ENCODE peak calls at places on chromosomes 11 and 22, in five cellular contexts. One of them, this sample, is unnamed.

GRCh38 chr11:33725496-33725895 is 10.7 kb downstream of the CD59 start:
- DNase-seq in stimulated activated CD4-positive, alpha-beta T cell treated with anti-CD3 and anti-CD28 coated beads, TNF-alpha, amount 100 ng/mL, for 4 hours: no peak
- DNase-seq in fibroblast of lung: no peak
- DNase-seq in choroid plexus epithelial cell: no peak
- DNase-seq in DMS 273 treated with DMSO at 0.1 percent for 48 hours: no peak
- DNase-seq in this sample: no peak

GRCh38 chr11:86523738-86524602 is 148.4 kb downstream of the ME3 start:
- DNase-seq in fibroblast of lung: peak
- DNase-seq in stimulated activated CD4-positive, alpha-beta T cell treated with anti-CD3 and anti-CD28 coated beads, TNF-alpha, amount 100 ng/mL, for 4 hours: no peak
- DNase-seq in DMS 273 treated with DMSO at 0.1 percent for 48 hours: no peak
- DNase-seq in choroid plexus epithelial cell: peak
- DNase-seq in this sample: no peak

GRCh38 chr22:36156515-36157419 is 3.8 kb downstream of the APOL3 start:
- DNase-seq in stimulated activated CD4-positive, alpha-beta T cell treated with anti-CD3 and anti-CD28 coated beads, TNF-alpha, amount 100 ng/mL, for 4 hours: peak
- DNase-seq in choroid plexus epithelial cell: peak
- DNase-seq in fibroblast of lung: peak
- DNase-seq in DMS 273 treated with DMSO at 0.1 percent for 48 hours: no peak
- DNase-seq in this sample: no peak

GRCh38 chr11:47536925-47537324 is 16.0 kb downstream of the CELF1 start:
- DNase-seq in fibroblast of lung: no peak
- DNase-seq in DMS 273 treated with DMSO at 0.1 percent for 48 hours: no peak
- DNase-seq in choroid plexus epithelial cell: no peak
- DNase-seq in stimulated activated CD4-positive, alpha-beta T cell treated with anti-CD3 and anti-CD28 coated beads, TNF-alpha, amount 100 ng/mL, for 4 hours: no peak
- DNase-seq in this sample: no peak

GRCh38 chr11:9740202-9740881 is 76.5 kb downstream of the SWAP70 start:
- DNase-seq in DMS 273 treated with DMSO at 0.1 percent for 48 hours: no peak
- DNase-seq in stimulated activated CD4-positive, alpha-beta T cell treated with anti-CD3 and anti-CD28 coated beads, TNF-alpha, amount 100 ng/mL, for 4 hours: no peak
- DNase-seq in fibroblast of lung: no peak
- DNase-seq in choroid plexus epithelial cell: no peak
- DNase-seq in this sample: no peak

GRCh38 chr11:78319453-78319955 is 98.1 kb downstream of the GAB2 start:
- DNase-seq in fibroblast of lung: peak
- DNase-seq in DMS 273 treated with DMSO at 0.1 percent for 48 hours: no peak
- DNase-seq in choroid plexus epithelial cell: no peak
- DNase-seq in stimulated activated CD4-positive, alpha-beta T cell treated with anti-CD3 and anti-CD28 coated beads, TNF-alpha, amount 100 ng/mL, for 4 hours: no peak
- DNase-seq in this sample: no peak

GRCh38 chr11:77435972-77436371 is 37.9 kb downstream of the PAK1 start:
- DNase-seq in stimulated activated CD4-positive, alpha-beta T cell treated with anti-CD3 and anti-CD28 coated beads, TNF-alpha, amount 100 ng/mL, for 4 hours: no peak
- DNase-seq in choroid plexus epithelial cell: no peak
- DNase-seq in fibroblast of lung: no peak
- DNase-seq in DMS 273 treated with DMSO at 0.1 percent for 48 hours: no peak
- DNase-seq in this sample: no peak

GRCh38 chr11:30984827-30985226 is 384.7 kb downstream of the DCDC1 start:
- DNase-seq in choroid plexus epithelial cell: peak
- DNase-seq in fibroblast of lung: peak
- DNase-seq in stimulated activated CD4-positive, alpha-beta T cell treated with anti-CD3 and anti-CD28 coated beads, TNF-alpha, amount 100 ng/mL, for 4 hours: no peak
- DNase-seq in DMS 273 treated with DMSO at 0.1 percent for 48 hours: no peak
- DNase-seq in this sample: no peak

GRCh38 chr11:104637652-104638170 is 260.5 kb downstream of the CASP12 start:
- DNase-seq in fibroblast of lung: no peak
- DNase-seq in DMS 273 treated with DMSO at 0.1 percent for 48 hours: no peak
- DNase-seq in stimulated activated CD4-positive, alpha-beta T cell treated with anti-CD3 and anti-CD28 coated beads, TNF-alpha, amount 100 ng/mL, for 4 hours: no peak
- DNase-seq in choroid plexus epithelial cell: peak
- DNase-seq in this sample: no peak

GRCh38 chr22:28448625-28449024 is 231.0 kb downstream of the TTC28 start:
- DNase-seq in stimulated activated CD4-positive, alpha-beta T cell treated with anti-CD3 and anti-CD28 coated beads, TNF-alpha, amount 100 ng/mL, for 4 hours: no peak
- DNase-seq in DMS 273 treated with DMSO at 0.1 percent for 48 hours: no peak
- DNase-seq in fibroblast of lung: no peak
- DNase-seq in choroid plexus epithelial cell: no peak
- DNase-seq in this sample: no peak

GRCh38 chr11:121328967-121329653 is 36.5 kb downstream of the SC5D start:
- DNase-seq in fibroblast of lung: no peak
- DNase-seq in choroid plexus epithelial cell: no peak
- DNase-seq in DMS 273 treated with DMSO at 0.1 percent for 48 hours: no peak
- DNase-seq in stimulated activated CD4-positive, alpha-beta T cell treated with anti-CD3 and anti-CD28 coated beads, TNF-alpha, amount 100 ng/mL, for 4 hours: no peak
- DNase-seq in this sample: no peak

GRCh38 chr11:120660024-120660565 is 148.5 kb downstream of the GRIK4 start:
- DNase-seq in DMS 273 treated with DMSO at 0.1 percent for 48 hours: no peak
- DNase-seq in stimulated activated CD4-positive, alpha-beta T cell treated with anti-CD3 and anti-CD28 coated beads, TNF-alpha, amount 100 ng/mL, for 4 hours: no peak
- DNase-seq in fibroblast of lung: peak
- DNase-seq in choroid plexus epithelial cell: peak
- DNase-seq in this sample: peak